ENCODE peak calls at places on chromosomes 13 and 19, in seven cellular contexts. E, G, U, Y, X, C and B are unnamed samples.

GRCh38 chr19:5122121-5122400 is 153.1 kb downstream of the KDM4B start:
- DNase-seq in E (no peak), Y (no peak), X (no peak), G (no peak), U (no peak), C (no peak), B (no peak)

GRCh38 chr19:18119243-18120105 is 21.9 kb downstream of the MAST3 start:
- DNase-seq in C (peak), U (no peak), Y (no peak), X (no peak), E (no peak), G (no peak), B (no peak)

GRCh38 chr19:43541920-43542650 is 9.1 kb downstream of the ZNF575 start:
- DNase-seq in Y (no peak), E (no peak), C (no peak), G (no peak), U (no peak), X (no peak), B (no peak)

GRCh38 chr19:45638930-45639729 is at the start of gene EML2:
- DNase-seq in U (peak), X (peak), Y (peak), C (peak), G (no peak), E (peak), B (peak)

GRCh38 chr19:49939721-49940481 is 10.6 kb upstream of the NUP62 start:
- DNase-seq in U (no peak), G (no peak), Y (no peak), X (no peak), E (no peak), C (no peak), B (no peak)

GRCh38 chr19:6737873-6738725 is 719 bp upstream of the GPR108 start:
- DNase-seq in Y (peak), G (no peak), C (peak), E (peak), U (peak), X (peak), B (no peak)

GRCh38 chr19:52567921-52568320 is 2.2 kb upstream of the ZNF701 start:
- DNase-seq in E (no peak), G (no peak), Y (no peak), X (no peak), U (no peak), C (no peak), B (no peak)

GRCh38 chr13:78993792-78994191 is 334.8 kb upstream of the OBI1 start:
- DNase-seq in Y (no peak), E (no peak), X (no peak), G (no peak), U (no peak), C (no peak), B (no peak)

GRCh38 chr13:48478401-48478800 is 54.5 kb downstream of the RCBTB2 start:
- DNase-seq in G (no peak), U (no peak), X (peak), C (no peak), E (no peak), Y (no peak), B (no peak)

GRCh38 chr19:5398693-5399057 is 56.5 kb upstream of the ZNRF4 start:
- DNase-seq in C (no peak), X (no peak), G (no peak), U (no peak), E (no peak), Y (no peak), B (no peak)

GRCh38 chr19:17473041-17473440 is 2.7 kb downstream of the SLC27A1 start:
- DNase-seq in U (peak), X (peak), G (peak), E (no peak), Y (peak), C (no peak), B (no peak)

GRCh38 chr13:31073859-31074718 is 87.6 kb downstream of the HSPH1 start:
- DNase-seq in U (peak), C (no peak), G (no peak), Y (peak), X (peak), E (no peak), B (no peak)

GRCh38 chr13:42174344-42175162 is 97.4 kb upstream of the AKAP11 start:
- DNase-seq in X (no peak), Y (peak), G (no peak), E (no peak), C (no peak), U (no peak), B (no peak)

GRCh38 chr13:76307157-76307556 is 579.0 kb downstream of the KCTD12 start:
- DNase-seq in C (no peak), Y (peak), G (no peak), E (no peak), U (no peak), X (no peak), B (no peak)